ENCODE peak calls at places on chromosome 21, in five cellular contexts. One of them, this sample, is unnamed.

GRCh38 chr21:42599962-42600361 is 53.5 kb upstream of the PDE9A start:
- DNase-seq in CD4-positive, alpha-beta T cell: no peak
- DNase-seq in tibial nerve: no peak
- DNase-seq in ovary: no peak
- DNase-seq in thoracic aorta: no peak
- DNase-seq in this sample: no peak

GRCh38 chr21:28754127-28754611 is 238.5 kb downstream of the LTN1 start:
- DNase-seq in CD4-positive, alpha-beta T cell: no peak
- DNase-seq in tibial nerve: no peak
- DNase-seq in ovary: peak; percentile 42
- DNase-seq in thoracic aorta: peak; percentile 60
- DNase-seq in this sample: no peak

GRCh38 chr21:41615613-41616012 is 107.7 kb upstream of the TMPRSS2 start:
- DNase-seq in CD4-positive, alpha-beta T cell: no peak
- DNase-seq in tibial nerve: no peak
- DNase-seq in ovary: no peak
- DNase-seq in thoracic aorta: no peak
- DNase-seq in this sample: no peak

GRCh38 chr21:32951041-32951440 is 74.7 kb upstream of the OLIG2 start:
- DNase-seq in CD4-positive, alpha-beta T cell: no peak
- DNase-seq in tibial nerve: no peak
- DNase-seq in ovary: no peak
- DNase-seq in thoracic aorta: no peak
- DNase-seq in this sample: no peak

GRCh38 chr21:37551406-37552355 is 185.1 kb downstream of the DYRK1A start:
- DNase-seq in CD4-positive, alpha-beta T cell: no peak
- DNase-seq in tibial nerve: no peak
- DNase-seq in ovary: peak; percentile 36
- DNase-seq in thoracic aorta: no peak
- DNase-seq in this sample: no peak

GRCh38 chr21:45510466-45510955 is 31.7 kb downstream of the SLC19A1 start:
- DNase-seq in CD4-positive, alpha-beta T cell: no peak
- DNase-seq in tibial nerve: no peak
- DNase-seq in ovary: no peak
- DNase-seq in thoracic aorta: no peak
- DNase-seq in this sample: no peak

GRCh38 chr21:42753804-42754203 is 100.4 kb downstream of the PDE9A start:
- DNase-seq in CD4-positive, alpha-beta T cell: no peak
- DNase-seq in tibial nerve: no peak
- DNase-seq in ovary: no peak
- DNase-seq in thoracic aorta: no peak
- DNase-seq in this sample: no peak

GRCh38 chr21:34074283-34075098 is 1.1 kb downstream of the MRPS6 start:
- DNase-seq in CD4-positive, alpha-beta T cell: no peak
- DNase-seq in tibial nerve: no peak
- DNase-seq in ovary: no peak
- DNase-seq in thoracic aorta: no peak
- DNase-seq in this sample: no peak

GRCh38 chr21:23743821-23744220 is 1863.5 kb downstream of the MRPL39 start:
- DNase-seq in CD4-positive, alpha-beta T cell: no peak
- DNase-seq in tibial nerve: no peak
- DNase-seq in ovary: no peak
- DNase-seq in thoracic aorta: no peak
- DNase-seq in this sample: no peak

GRCh38 chr21:30289414-30289813 is at the start of gene KRTAP25-1:
- DNase-seq in CD4-positive, alpha-beta T cell: no peak
- DNase-seq in tibial nerve: no peak
- DNase-seq in ovary: no peak
- DNase-seq in thoracic aorta: no peak
- DNase-seq in this sample: no peak
- H3K9me3 ChIP-seq in CD4-positive, alpha-beta T cell: no peaks in the 10 kb centered on the region
- H3K9me3 ChIP-seq in tibial nerve: no peaks in the 10 kb centered on the region
- H3K9me3 ChIP-seq in ovary: no peaks in the 10 kb centered on the region
- H3K9me3 ChIP-seq in thoracic aorta: no peaks in the 10 kb centered on the region
- H3K9me3 ChIP-seq in this sample: no peaks in the 10 kb centered on the region

DNA sequence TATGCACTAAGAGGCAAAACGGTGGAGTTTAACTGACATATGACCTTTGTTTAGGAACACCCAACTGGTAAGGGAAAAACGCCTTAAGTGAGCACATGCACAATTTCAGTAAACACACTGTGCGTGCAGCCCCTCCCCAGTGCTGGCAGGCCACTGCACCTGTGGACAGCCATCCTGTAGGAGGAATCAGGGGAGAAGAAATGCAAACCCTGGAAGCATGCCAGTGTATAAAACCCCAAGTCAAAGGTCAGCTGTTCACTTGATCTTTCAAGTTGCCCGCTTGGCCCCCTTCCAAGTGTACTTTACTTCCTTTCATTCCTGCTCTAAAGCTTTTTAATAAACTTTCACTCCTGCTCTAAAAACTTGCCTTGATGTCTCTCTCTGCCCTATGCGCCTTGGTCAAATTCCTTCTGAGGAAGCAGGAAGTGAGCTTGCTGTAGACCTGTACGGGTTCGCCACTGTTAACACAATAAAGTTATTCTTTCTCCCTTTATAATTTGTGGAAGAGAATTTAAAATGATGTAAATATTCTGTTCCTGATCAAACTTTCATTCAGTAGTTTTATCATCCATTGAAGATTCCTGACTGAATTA is 31.8 kb downstream of the USP25 start:
- DNase-seq in CD4-positive, alpha-beta T cell: no peak
- DNase-seq in tibial nerve: no peak
- DNase-seq in ovary: no peak
- DNase-seq in thoracic aorta: no peak
- DNase-seq in this sample: no peak
- H3K9me3 ChIP-seq in CD4-positive, alpha-beta T cell: no peaks in the 10 kb centered on the region
- H3K9me3 ChIP-seq in tibial nerve: no peaks in the 10 kb centered on the region
- H3K9me3 ChIP-seq in ovary: no peaks in the 10 kb centered on the region
- H3K9me3 ChIP-seq in thoracic aorta: no peaks in the 10 kb centered on the region
- H3K9me3 ChIP-seq in this sample: no peaks in the 10 kb centered on the region

GRCh38 chr21:9753943-9754342 is 767.4 kb upstream of the TPTE start:
- DNase-seq in CD4-positive, alpha-beta T cell: no peak
- DNase-seq in tibial nerve: no peak
- DNase-seq in ovary: no peak
- DNase-seq in thoracic aorta: no peak
- DNase-seq in this sample: no peak

GRCh38 chr21:9755611-9756010 is 765.8 kb upstream of the TPTE start:
- DNase-seq in CD4-positive, alpha-beta T cell: no peak
- DNase-seq in tibial nerve: no peak
- DNase-seq in ovary: no peak
- DNase-seq in thoracic aorta: no peak
- DNase-seq in this sample: no peak

GRCh38 chr21:9750341-9751086 is 770.9 kb upstream of the TPTE start:
- DNase-seq in CD4-positive, alpha-beta T cell: no peak
- DNase-seq in tibial nerve: no peak
- DNase-seq in ovary: no peak
- DNase-seq in thoracic aorta: no peak
- DNase-seq in this sample: no peak
- H3K9me3 ChIP-seq in CD4-positive, alpha-beta T cell: peaks cover 17% of the 10 kb centered on the region
- H3K9me3 ChIP-seq in tibial nerve: no peaks in the 10 kb centered on the region
- H3K9me3 ChIP-seq in ovary: no peaks in the 10 kb centered on the region
- H3K9me3 ChIP-seq in thoracic aorta: no peaks in the 10 kb centered on the region
- H3K9me3 ChIP-seq in this sample: no peaks in the 10 kb centered on the region

GRCh38 chr21:36501589-36501892 is 21.6 kb upstream of the CLDN14 start:
- DNase-seq in CD4-positive, alpha-beta T cell: no peak
- DNase-seq in tibial nerve: no peak
- DNase-seq in ovary: no peak
- DNase-seq in thoracic aorta: no peak
- DNase-seq in this sample: no peak

GRCh38 chr21:36502365-36502764 is 22.4 kb upstream of the CLDN14 start:
- DNase-seq in CD4-positive, alpha-beta T cell: no peak
- DNase-seq in tibial nerve: no peak
- DNase-seq in ovary: no peak
- DNase-seq in thoracic aorta: no peak
- DNase-seq in this sample: no peak

GRCh38 chr21:36507397-36508018 is 27.6 kb upstream of the CLDN14 start:
- DNase-seq in CD4-positive, alpha-beta T cell: no peak
- DNase-seq in tibial nerve: no peak
- DNase-seq in ovary: no peak
- DNase-seq in thoracic aorta: no peak
- DNase-seq in this sample: no peak

GRCh38 chr21:36506482-36506881 is 26.6 kb upstream of the CLDN14 start:
- DNase-seq in CD4-positive, alpha-beta T cell: no peak
- DNase-seq in tibial nerve: no peak
- DNase-seq in ovary: no peak
- DNase-seq in thoracic aorta: no peak
- DNase-seq in this sample: no peak

GRCh38 chr21:36504067-36505058 is 24.4 kb upstream of the CLDN14 start:
- DNase-seq in CD4-positive, alpha-beta T cell: peak; percentile 19
- DNase-seq in tibial nerve: no peak
- DNase-seq in ovary: peak; percentile 29
- DNase-seq in thoracic aorta: no peak
- DNase-seq in this sample: peak; percentile 11
- H3K9me3 ChIP-seq in CD4-positive, alpha-beta T cell: no peaks in the 10 kb centered on the region
- H3K9me3 ChIP-seq in tibial nerve: no peaks in the 10 kb centered on the region
- H3K9me3 ChIP-seq in ovary: no peaks in the 10 kb centered on the region
- H3K9me3 ChIP-seq in thoracic aorta: no peaks in the 10 kb centered on the region
- H3K9me3 ChIP-seq in this sample: no peaks in the 10 kb centered on the region

This sample was measured in T-helper 17 cell.